ENCODE peak calls at places on chromosomes 4 and X, in seven cellular contexts. Y is IMR-90, U is colonic mucosa, S is neural progenitor cell, V is mesenchymal stem cell, H is fibroblast of lung, J is HepG2. F is an unnamed sample.

GRCh38 chr4:140427104-140427918 is at the start of gene CLGN:
- DNase-seq in Y (peak), U (peak), S (peak), V (peak), H (peak), J (peak), F (peak)

GRCh38 chr4:96097040-96097607 is 257.2 kb downstream of the PDHA2 start:
- DNase-seq in Y (no peak), U (no peak), S (peak), V (no peak), H (peak), J (no peak), F (peak)

GRCh38 chr4:8759987-8760386 is 111.7 kb downstream of the HMX1 start:
- DNase-seq in Y (no peak), U (no peak), S (no peak), V (no peak), H (no peak), J (no peak), F (no peak)

GRCh38 chr4:15436515-15436914 is 8.7 kb downstream of the C1QTNF7 start:
- DNase-seq in Y (peak), U (no peak), S (no peak), V (peak), H (peak), J (no peak), F (no peak)

GRCh38 chr4:36420111-36420679 is 138.8 kb downstream of the DTHD1 start:
- DNase-seq in Y (no peak), U (no peak), S (peak), V (no peak), H (no peak), J (no peak), F (no peak)

GRCh38 chr4:47531241-47531953 is 46.3 kb downstream of the ATP10D start:
- DNase-seq in Y (peak), U (peak), S (peak), V (peak), H (peak), J (peak), F (peak)

GRCh38 chr4:100828364-100828763 is 310.5 kb upstream of the EMCN start:
- DNase-seq in Y (no peak), U (no peak), S (no peak), V (no peak), H (no peak), J (no peak), F (no peak)

GRCh38 chr4:177573487-177573886 is 131.2 kb upstream of the AGA start:
- DNase-seq in Y (peak), U (no peak), S (no peak), V (peak), H (peak), J (no peak), F (no peak)

GRCh38 chrX:120559799-120560198 is 963 bp downstream of the CUL4B start:
- DNase-seq in Y (no peak), U (no peak), S (peak), V (no peak), H (peak), J (no peak), F (no peak)

GRCh38 chrX:20433376-20433775 is 166.7 kb upstream of the RPS6KA3 start:
- DNase-seq in Y (peak), U (no peak), S (no peak), V (peak), H (peak), J (no peak), F (no peak)

GRCh38 chr4:2220016-2220620 is 21.8 kb downstream of the HAUS3 start:
- DNase-seq in Y (peak), U (peak), S (peak), V (peak), H (peak), J (peak), F (peak)
- H3K9ac ChIP-seq in Y (no peak), U (no peak), S (no peak), V (no peak), H (no peak), J (no peak), F (no peak)

GRCh38 chr4:92305148-92305877 is 1.5 kb downstream of the GRID2 start:
- DNase-seq in Y (peak), U (no peak), S (peak), V (peak), H (peak), J (no peak), F (peak)
- H3K9ac ChIP-seq in Y (no peak), U (no peak), S (no peak), V (no peak), H (no peak), J (no peak), F (peak)

GRCh38 chrX:2647627-2648026 is 43.5 kb upstream of the CD99 start:
- DNase-seq in Y (no peak), U (no peak), S (no peak), V (no peak), H (no peak), J (no peak), F (no peak)

GRCh38 chrX:2652106-2652505 is 39.0 kb upstream of the CD99 start:
- DNase-seq in Y (no peak), U (no peak), S (peak), V (no peak), H (no peak), J (no peak), F (no peak)

GRCh38 chrX:2650865-2651264 is 40.2 kb upstream of the CD99 start:
- DNase-seq in Y (peak), U (no peak), S (no peak), V (no peak), H (peak), J (no peak), F (no peak)

GRCh38 chrX:2645563-2645962 is 45.5 kb upstream of the CD99 start:
- DNase-seq in Y (no peak), U (no peak), S (no peak), V (no peak), H (no peak), J (no peak), F (no peak)

GRCh38 chrX:2650037-2650436 is 41.1 kb upstream of the CD99 start:
- DNase-seq in Y (no peak), U (no peak), S (no peak), V (no peak), H (no peak), J (no peak), F (no peak)
- H3K9ac ChIP-seq in Y (no peak), U (no peak), S (no peak), V (no peak), H (no peak), J (no peak), F (no peak)

GRCh38 chr4:158313566-158313965 is 103.3 kb downstream of the TMEM144 start:
- DNase-seq in Y (peak), U (no peak), S (no peak), V (no peak), H (peak), J (no peak), F (no peak)
- H3K9ac ChIP-seq in Y (peak), U (no peak), S (no peak), V (peak), H (no peak), J (no peak), F (no peak)

GRCh38 chrX:49053223-49054072 is 5.4 kb upstream of the CCDC120 start:
- DNase-seq in Y (peak), U (no peak), S (peak), V (peak), H (peak), J (peak), F (peak)
- H3K9ac ChIP-seq in Y (peak), U (peak), S (peak), V (peak), H (no peak), J (peak), F (peak)

GRCh38 chr4:173379929-173380328 is 9.2 kb downstream of the SAP30 start:
- DNase-seq in Y (no peak), U (no peak), S (no peak), V (no peak), H (no peak), J (no peak), F (no peak)
- H3K9ac ChIP-seq in Y (no peak), U (no peak), S (no peak), V (no peak), H (no peak), J (no peak), F (no peak)

DNA sequence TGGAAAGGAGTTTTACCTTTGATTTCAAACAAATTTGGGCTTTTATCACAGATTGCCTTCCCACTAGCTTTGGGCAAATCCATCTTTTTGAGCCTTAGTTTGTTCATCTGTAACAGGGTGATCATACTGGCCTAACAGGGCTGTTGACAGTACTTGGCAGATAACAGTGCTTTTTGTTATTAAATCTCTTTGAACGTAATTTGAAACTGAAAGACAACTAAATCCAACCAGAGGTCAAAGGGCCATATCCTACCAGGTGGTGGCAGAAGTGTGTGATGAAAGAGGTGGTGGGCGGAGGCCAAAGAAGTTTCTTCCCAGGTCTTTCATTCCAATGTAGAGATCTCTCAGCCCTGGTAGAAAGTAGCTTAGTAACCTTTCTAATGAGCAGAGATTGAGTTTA is 35.2 kb upstream of the TADA2B start:
- DNase-seq in Y (peak), U (no peak), S (no peak), V (no peak), H (no peak), J (peak), F (no peak)
- H3K9ac ChIP-seq in Y (no peak), U (no peak), S (no peak), V (no peak), H (no peak), J (no peak), F (no peak)

GRCh38 chr4:167379433-167379832 is 145.1 kb upstream of the SPOCK3 start:
- DNase-seq in Y (no peak), U (no peak), S (no peak), V (no peak), H (no peak), J (no peak), F (no peak)
- H3K9ac ChIP-seq in Y (no peak), U (no peak), S (no peak), V (no peak), H (no peak), J (no peak), F (no peak)

GRCh38 chr4:28435346-28435745 is 1574.7 kb downstream of the STIM2 start:
- DNase-seq in Y (peak), U (no peak), S (no peak), V (peak), H (no peak), J (no peak), F (no peak)
- H3K9ac ChIP-seq in Y (no peak), U (no peak), S (no peak), V (peak), H (no peak), J (no peak), F (no peak)

GRCh38 chrX:67543818-67544217 is at the start of gene AR:
- DNase-seq in Y (peak), U (peak), S (peak), V (peak), H (peak), J (no peak), F (peak)

GRCh38 chrX:67545772-67546495 is 2.1 kb downstream of the AR start:
- DNase-seq in Y (no peak), U (no peak), S (peak), V (peak), H (peak), J (no peak), F (peak)

GRCh38 chrX:67546496-67547423 is 2.9 kb downstream of the AR start:
- DNase-seq in Y (no peak), U (no peak), S (peak), V (peak), H (no peak), J (no peak), F (no peak)

GRCh38 chrX:67544871-67545771 is 1.3 kb downstream of the AR start:
- DNase-seq in Y (peak), U (no peak), S (peak), V (peak), H (peak), J (no peak), F (peak)

GRCh38 chrX:67544281-67544680 is 460 bp downstream of the AR start:
- DNase-seq in Y (no peak), U (no peak), S (peak), V (peak), H (peak), J (no peak), F (peak)
- H3K9ac ChIP-seq in Y (no peak), U (no peak), S (no peak), V (peak), H (peak), J (no peak), F (no peak)